ENCODE peak calls at places on chromosomes 3 and 15, in four cellular contexts. One of them, this sample, is unnamed.

GRCh38 chr15:88396382-88396781 is 70.8 kb downstream of the MRPL46 start:
- DNase-seq in fibroblast of lung: no peak
- DNase-seq in heart left ventricle: no peak
- DNase-seq in suprapubic skin: no peak
- DNase-seq in this sample: no peak

GRCh38 chr15:66875588-66876422 is 173.8 kb downstream of the SMAD6 start:
- DNase-seq in fibroblast of lung: no peak
- DNase-seq in heart left ventricle: peak; percentile 36
- DNase-seq in suprapubic skin: no peak
- DNase-seq in this sample: no peak

GRCh38 chr3:16378920-16379319 is 113.9 kb downstream of the OXNAD1 start:
- DNase-seq in fibroblast of lung: peak; percentile 73
- DNase-seq in heart left ventricle: no peak
- DNase-seq in suprapubic skin: no peak
- DNase-seq in this sample: peak; percentile 84

GRCh38 chr3:86554346-86554745 is 436.6 kb downstream of the VGLL3 start:
- DNase-seq in fibroblast of lung: no peak
- DNase-seq in heart left ventricle: no peak
- DNase-seq in suprapubic skin: no peak
- DNase-seq in this sample: no peak

GRCh38 chr3:72152551-72153476 is 367.9 kb upstream of the PROK2 start:
- DNase-seq in fibroblast of lung: peak; percentile 79
- DNase-seq in heart left ventricle: peak; percentile 82
- DNase-seq in suprapubic skin: no peak
- DNase-seq in this sample: no peak

GRCh38 chr3:5294360-5294759 is 106.9 kb downstream of the EDEM1 start:
- DNase-seq in fibroblast of lung: peak; percentile 86
- DNase-seq in heart left ventricle: no peak
- DNase-seq in suprapubic skin: no peak
- DNase-seq in this sample: no peak

GRCh38 chr15:38809621-38810020 is 245.0 kb upstream of the RASGRP1 start:
- DNase-seq in fibroblast of lung: peak; percentile 52
- DNase-seq in heart left ventricle: no peak
- DNase-seq in suprapubic skin: no peak
- DNase-seq in this sample: no peak

GRCh38 chr15:36347272-36347864 is 232.1 kb upstream of the CDIN1 start:
- DNase-seq in fibroblast of lung: no peak
- DNase-seq in heart left ventricle: no peak
- DNase-seq in suprapubic skin: no peak
- DNase-seq in this sample: no peak

GRCh38 chr3:194575484-194576210 is 57.6 kb downstream of the TMEM44 start:
- DNase-seq in fibroblast of lung: peak; percentile 70
- DNase-seq in heart left ventricle: no peak
- DNase-seq in suprapubic skin: no peak
- DNase-seq in this sample: no peak

GRCh38 chr3:55891106-55891505 is 404.0 kb upstream of the WNT5A start:
- DNase-seq in fibroblast of lung: no peak
- DNase-seq in heart left ventricle: no peak
- DNase-seq in suprapubic skin: no peak
- DNase-seq in this sample: no peak

GRCh38 chr3:33074217-33075067 is 22.5 kb downstream of the GLB1 start:
- DNase-seq in fibroblast of lung: peak; percentile 52
- DNase-seq in heart left ventricle: no peak
- DNase-seq in suprapubic skin: no peak
- DNase-seq in this sample: peak; percentile 85

GRCh38 chr3:100915706-100916105 is 77.5 kb downstream of the ABI3BP start:
- DNase-seq in fibroblast of lung: no peak
- DNase-seq in heart left ventricle: no peak
- DNase-seq in suprapubic skin: no peak
- DNase-seq in this sample: no peak

GRCh38 chr3:73069775-73070444 is 8.5 kb downstream of the EBLN2 start:
- DNase-seq in fibroblast of lung: no peak
- DNase-seq in heart left ventricle: no peak
- DNase-seq in suprapubic skin: no peak
- DNase-seq in this sample: no peak

GRCh38 chr15:42092666-42093445 is 1.5 kb downstream of the PLA2G4D start:
- DNase-seq in fibroblast of lung: no peak
- DNase-seq in heart left ventricle: no peak
- DNase-seq in suprapubic skin: no peak
- DNase-seq in this sample: no peak

GRCh38 chr15:99613887-99614642 is 48.3 kb downstream of the MEF2A start:
- DNase-seq in fibroblast of lung: no peak
- DNase-seq in heart left ventricle: no peak
- DNase-seq in suprapubic skin: no peak
- DNase-seq in this sample: peak; percentile 13

GRCh38 chr3:127043041-127043641 is 60.2 kb downstream of the PLXNA1 start:
- DNase-seq in fibroblast of lung: peak; percentile 50
- DNase-seq in heart left ventricle: peak; percentile 28
- DNase-seq in suprapubic skin: no peak
- DNase-seq in this sample: peak; percentile 24

GRCh38 chr3:70120360-70120966 is 120.9 kb downstream of the SAMMSON start:
- DNase-seq in fibroblast of lung: peak; percentile 34
- DNase-seq in heart left ventricle: no peak
- DNase-seq in suprapubic skin: no peak
- DNase-seq in this sample: peak; percentile 92

GRCh38 chr3:141412936-141413354 is 44.6 kb downstream of the ZBTB38 start:
- DNase-seq in fibroblast of lung: peak; percentile 87
- DNase-seq in heart left ventricle: peak; percentile 93
- DNase-seq in suprapubic skin: peak; percentile 95
- DNase-seq in this sample: no peak

GRCh38 chr3:24493951-24494615 is 567 bp downstream of the THRB start:
- DNase-seq in fibroblast of lung: peak; percentile 10
- DNase-seq in heart left ventricle: peak; percentile 89
- DNase-seq in suprapubic skin: peak; percentile 92
- DNase-seq in this sample: no peak

GRCh38 chr15:100734606-100735005 is 132.2 kb downstream of the ASB7 start:
- DNase-seq in fibroblast of lung: no peak
- DNase-seq in heart left ventricle: no peak
- DNase-seq in suprapubic skin: no peak
- DNase-seq in this sample: no peak

GRCh38 chr3:129602730-129603560 is 3.5 kb downstream of the PLXND1 start:
- DNase-seq in fibroblast of lung: peak; percentile 94
- DNase-seq in heart left ventricle: peak; percentile 87
- DNase-seq in suprapubic skin: peak; percentile 89
- DNase-seq in this sample: no peak

GRCh38 chr3:130963878-130964277 is 62.7 kb downstream of the ASTE1 start:
- DNase-seq in fibroblast of lung: peak; percentile 99
- DNase-seq in heart left ventricle: no peak
- DNase-seq in suprapubic skin: no peak
- DNase-seq in this sample: no peak

GRCh38 chr15:70195808-70196304 is 98.1 kb upstream of the TLE3 start:
- DNase-seq in fibroblast of lung: peak; percentile 96
- DNase-seq in heart left ventricle: peak; percentile 86
- DNase-seq in suprapubic skin: no peak
- DNase-seq in this sample: no peak

GRCh38 chr3:190709351-190709773 is 153.1 kb downstream of the GMNC start:
- DNase-seq in fibroblast of lung: peak; percentile 86
- DNase-seq in heart left ventricle: no peak
- DNase-seq in suprapubic skin: no peak
- DNase-seq in this sample: no peak

GRCh38 chr15:39580117-39580629 is 706 bp upstream of the THBS1 start:
- DNase-seq in fibroblast of lung: peak; percentile 94
- DNase-seq in heart left ventricle: peak; percentile 96
- DNase-seq in suprapubic skin: peak; percentile 93
- DNase-seq in this sample: peak; percentile 91

GRCh38 chr15:96327155-96327741 is 3.3 kb upstream of the NR2F2 start:
- DNase-seq in fibroblast of lung: peak; percentile 92
- DNase-seq in heart left ventricle: no peak
- DNase-seq in suprapubic skin: no peak
- DNase-seq in this sample: peak; percentile 55

GRCh38 chr3:9669720-9670432 is 20.6 kb downstream of the MTMR14 start:
- DNase-seq in fibroblast of lung: no peak
- DNase-seq in heart left ventricle: no peak
- DNase-seq in suprapubic skin: no peak
- DNase-seq in this sample: no peak

DNA sequence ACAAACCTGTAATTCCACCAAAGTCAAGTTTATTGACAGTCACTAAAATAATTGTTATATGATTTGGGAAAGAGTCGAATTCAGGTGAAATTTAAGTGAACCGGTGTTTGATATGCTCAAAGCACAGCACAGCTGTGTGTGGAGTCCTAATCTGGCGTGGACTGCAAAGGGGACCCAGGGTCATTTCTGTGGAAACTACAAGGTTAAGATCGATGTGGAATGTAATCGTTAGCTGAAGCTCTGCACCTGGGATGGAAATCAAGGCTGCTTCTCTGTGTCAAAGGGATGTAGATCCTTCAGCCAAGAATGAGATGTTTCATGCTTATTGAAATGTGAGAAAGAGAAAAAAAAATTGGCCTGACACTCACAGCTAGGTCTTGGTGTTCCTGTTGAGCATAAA is 1.6 kb upstream of the ELP6 start:
- DNase-seq in fibroblast of lung: no peak
- DNase-seq in heart left ventricle: no peak
- DNase-seq in suprapubic skin: no peak
- DNase-seq in this sample: no peak
- TF ChIP-seq CTCF in fibroblast of lung: no peak
- TF ChIP-seq CTCF in heart left ventricle: no peak
- TF ChIP-seq CTCF in suprapubic skin: no peak
- TF ChIP-seq CTCF in this sample: no peak

DNA sequence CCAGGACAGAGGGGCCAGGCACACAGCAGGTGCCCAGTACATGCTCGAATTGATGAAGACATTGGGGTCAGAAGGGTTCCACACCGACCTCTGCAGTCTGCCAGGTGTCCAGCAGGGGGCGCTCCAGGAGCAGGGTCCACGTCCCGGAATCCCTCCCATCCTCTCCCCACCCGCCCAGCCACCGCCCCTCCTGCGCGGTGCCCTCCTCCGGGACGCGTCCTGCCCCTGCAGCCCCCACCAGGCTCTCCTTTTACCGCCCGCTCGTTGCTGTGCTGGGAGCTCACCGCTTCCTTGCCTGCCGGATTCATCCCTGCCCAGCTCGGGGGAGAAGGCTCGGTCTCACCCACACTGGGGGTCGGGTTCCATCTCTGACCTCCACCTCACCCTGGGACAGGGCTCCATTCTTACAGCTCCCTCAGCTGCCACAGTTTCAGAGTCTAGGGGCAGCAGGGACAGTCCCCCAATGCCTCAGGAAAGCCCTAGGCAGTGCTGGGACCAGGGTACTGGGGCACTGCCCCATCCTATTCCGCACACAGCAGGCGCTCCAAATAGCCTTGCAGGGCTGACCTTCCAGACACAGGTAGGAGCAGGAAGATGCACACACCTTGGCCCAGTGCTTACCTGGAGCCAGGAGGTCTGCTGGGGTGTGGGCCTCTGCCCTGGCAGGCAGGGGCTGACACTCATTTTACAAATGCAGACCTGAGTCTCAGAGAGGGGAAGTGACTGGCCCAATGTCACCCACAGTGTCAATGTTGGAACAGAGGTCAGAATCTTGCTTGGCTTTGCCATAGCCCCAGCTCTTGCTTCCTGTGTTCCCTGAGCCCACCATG is 31.0 kb downstream of the GRIP2 start:
- DNase-seq in fibroblast of lung: peak; percentile 12
- DNase-seq in heart left ventricle: peak; percentile 88
- DNase-seq in suprapubic skin: peak; percentile 77
- DNase-seq in this sample: peak; percentile 61
- H3K4me3 ChIP-seq in fibroblast of lung: no peak overlapping the region
- H3K4me3 ChIP-seq in heart left ventricle: no peak overlapping the region
- H3K4me3 ChIP-seq in suprapubic skin: no peak overlapping the region
- H3K4me3 ChIP-seq in this sample: no peak overlapping the region

GRCh38 chr3:79016587-79017380 is 751.0 kb downstream of the ROBO1 start:
- DNase-seq in fibroblast of lung: peak; percentile 45
- DNase-seq in heart left ventricle: no peak
- DNase-seq in suprapubic skin: no peak
- DNase-seq in this sample: no peak

GRCh38 chr3:79019137-79019923 is 748.5 kb downstream of the ROBO1 start:
- DNase-seq in fibroblast of lung: peak; percentile 96
- DNase-seq in heart left ventricle: peak; percentile 79
- DNase-seq in suprapubic skin: peak; percentile 84
- DNase-seq in this sample: peak; percentile 81

GRCh38 chr3:79015854-79016253 is 751.9 kb downstream of the ROBO1 start:
- DNase-seq in fibroblast of lung: no peak
- DNase-seq in heart left ventricle: no peak
- DNase-seq in suprapubic skin: no peak
- DNase-seq in this sample: peak; percentile 44

GRCh38 chr3:79019924-79020173 is 747.9 kb downstream of the ROBO1 start:
- DNase-seq in fibroblast of lung: no peak
- DNase-seq in heart left ventricle: no peak
- DNase-seq in suprapubic skin: no peak
- DNase-seq in this sample: no peak

GRCh38 chr3:79018671-79019136 is 749.1 kb downstream of the ROBO1 start:
- DNase-seq in fibroblast of lung: peak; percentile 75
- DNase-seq in heart left ventricle: peak; percentile 70
- DNase-seq in suprapubic skin: peak; percentile 77
- DNase-seq in this sample: peak; percentile 53
- TF ChIP-seq CTCF in fibroblast of lung: peak; percentile 7
- TF ChIP-seq CTCF in heart left ventricle: no peak
- TF ChIP-seq CTCF in suprapubic skin: no peak
- TF ChIP-seq CTCF in this sample: no peak

GRCh38 chr3:11224870-11225251 is 47.3 kb upstream of the ATG7 start:
- DNase-seq in fibroblast of lung: no peak
- DNase-seq in heart left ventricle: no peak
- DNase-seq in suprapubic skin: no peak
- DNase-seq in this sample: no peak
- H3K4me3 ChIP-seq in fibroblast of lung: no peak overlapping the region
- H3K4me3 ChIP-seq in heart left ventricle: no peak overlapping the region
- H3K4me3 ChIP-seq in suprapubic skin: peak overlapping the region; percentile 33
- H3K4me3 ChIP-seq in this sample: no peak overlapping the region

GRCh38 chr15:75921732-75922703 is 18.3 kb downstream of the FBXO22 start:
- DNase-seq in fibroblast of lung: peak; percentile 60
- DNase-seq in heart left ventricle: no peak
- DNase-seq in suprapubic skin: no peak
- DNase-seq in this sample: peak; percentile 38
- TF ChIP-seq CTCF in fibroblast of lung: peak; percentile 28
- TF ChIP-seq CTCF in heart left ventricle: peak; percentile 44
- TF ChIP-seq CTCF in suprapubic skin: no peak
- TF ChIP-seq CTCF in this sample: peak; percentile 12

GRCh38 chr3:107956991-107957467 is 133.8 kb downstream of the CD47 start:
- DNase-seq in fibroblast of lung: peak; percentile 31
- DNase-seq in heart left ventricle: peak; percentile 75
- DNase-seq in suprapubic skin: peak; percentile 90
- DNase-seq in this sample: no peak
- H3K4me3 ChIP-seq in fibroblast of lung: peak overlapping the region; percentile 4
- H3K4me3 ChIP-seq in heart left ventricle: peak overlapping the region; percentile 18
- H3K4me3 ChIP-seq in suprapubic skin: peak overlapping the region; percentile 19
- H3K4me3 ChIP-seq in this sample: no peak overlapping the region

GRCh38 chr3:31709005-31709404 is 176.3 kb downstream of the STT3B start:
- DNase-seq in fibroblast of lung: peak; percentile 14
- DNase-seq in heart left ventricle: no peak
- DNase-seq in suprapubic skin: no peak
- DNase-seq in this sample: no peak
- TF ChIP-seq CTCF in fibroblast of lung: no peak
- TF ChIP-seq CTCF in heart left ventricle: no peak
- TF ChIP-seq CTCF in suprapubic skin: no peak
- TF ChIP-seq CTCF in this sample: no peak

This sample was measured in GM12865.